ENCODE peak calls at places on chromosomes 2 and 18, in four cellular contexts. P is neural crest cell, E is mucosa of descending colon, U is A549. X is an unnamed sample.

GRCh38 chr2:48175254-48175653 is 269.0 kb upstream of the FBXO11 start:
- DNase-seq in P (no peak), U (peak), E (no peak), X (no peak)

GRCh38 chr2:54435827-54436226 is 20.3 kb upstream of the SPTBN1 start:
- DNase-seq in P (no peak), U (no peak), E (no peak), X (no peak)

GRCh38 chr2:69291004-69291650 is 95.9 kb downstream of the GFPT1 start:
- DNase-seq in P (no peak), E (no peak), U (peak), X (no peak)

GRCh38 chr18:73913505-73913904 is 234.1 kb downstream of the FBXO15 start:
- DNase-seq in U (no peak), E (no peak), P (no peak), X (no peak)

GRCh38 chr2:225233234-225233633 is 166.3 kb upstream of the NYAP2 start:
- DNase-seq in P (no peak), E (no peak), U (no peak), X (no peak)

GRCh38 chr2:3184167-3184566 is 193.5 kb downstream of the EIPR1 start:
- DNase-seq in U (no peak), P (no peak), E (no peak), X (no peak)

GRCh38 chr18:6221602-6222014 is 193.1 kb downstream of the L3MBTL4 start:
- DNase-seq in E (no peak), U (no peak), P (no peak), X (no peak)

GRCh38 chr18:7104649-7105048 is 12.9 kb downstream of the LAMA1 start:
- DNase-seq in E (no peak), U (no peak), P (no peak), X (no peak)

GRCh38 chr2:112870851-112871830 is 34.6 kb upstream of the IL1B start:
- DNase-seq in U (no peak), E (no peak), P (no peak), X (no peak)

GRCh38 chr2:23566236-23567142 is 181.5 kb downstream of the KLHL29 start:
- DNase-seq in U (peak), P (no peak), E (no peak), X (peak)

GRCh38 chr2:183105402-183106134 is 18.7 kb upstream of the NUP35 start:
- DNase-seq in E (no peak), P (no peak), U (peak), X (no peak)

X was measured in WTC11.